ENCODE peak calls at places on chromosomes 13 and 19, in eight cellular contexts. I is mammary epithelial cell, F is upper lobe of right lung, N is tibial artery, C is lung, D is Panc1, U is adrenal gland, V is psoas muscle. S is an unnamed sample. For H3K4me1, the result is how much of the 10 kb centered on the place peaks cover.

GRCh38 chr19:47729468-47729798 is 15.9 kb upstream of the NOP53 start:
- DNase-seq in N (peak), C (peak), D (peak), F (peak), I (peak), V (peak), U (no peak), S (no peak)

GRCh38 chr13:98423417-98423816 is 153.5 kb downstream of the STK24 start:
- DNase-seq in C (no peak), F (no peak), V (no peak), U (no peak), N (no peak), D (no peak), I (no peak), S (no peak)

GRCh38 chr19:29687897-29688728 is 22.9 kb downstream of the PLEKHF1 start:
- DNase-seq in V (no peak), D (no peak), F (no peak), N (no peak), U (no peak), I (peak), C (no peak), S (no peak)

GRCh38 chr19:7194566-7194965 is 99.6 kb downstream of the INSR start:
- DNase-seq in D (no peak), I (no peak), F (no peak), C (no peak), N (no peak), V (no peak), U (no peak), S (no peak)

GRCh38 chr19:5049561-5049960 is 80.6 kb downstream of the KDM4B start:
- DNase-seq in U (peak), C (no peak), F (no peak), N (no peak), D (no peak), V (no peak), I (no peak), S (no peak)

GRCh38 chr13:97359181-97360057 is 74.5 kb upstream of the RAP2A start:
- DNase-seq in N (peak), F (no peak), V (no peak), D (no peak), C (peak), I (peak), U (peak), S (peak)

GRCh38 chr19:52138614-52139290 is 986 bp downstream of the ZNF616 start:
- DNase-seq in C (no peak), N (peak), F (no peak), I (no peak), V (no peak), D (no peak), U (no peak), S (no peak)

GRCh38 chr13:86856996-86857395 is 814.2 kb upstream of the SLITRK5 start:
- DNase-seq in F (no peak), D (no peak), U (no peak), I (no peak), V (no peak), C (no peak), N (no peak), S (no peak)

GRCh38 chr13:88932950-88933349 is 1261.8 kb downstream of the SLITRK5 start:
- DNase-seq in I (no peak), N (no peak), U (no peak), C (no peak), D (no peak), F (no peak), V (no peak), S (no peak)

GRCh38 chr13:67204731-67205130 is 25.4 kb downstream of the PCDH9 start:
- DNase-seq in D (no peak), U (no peak), N (no peak), I (no peak), V (no peak), C (no peak), F (no peak), S (no peak)

GRCh38 chr19:27974082-27974513 is 1238.9 kb downstream of the UQCRFS1 start:
- DNase-seq in U (peak), N (no peak), I (no peak), V (no peak), D (no peak), C (no peak), F (no peak), S (no peak)

GRCh38 chr13:74203576-74203975 is 69.4 kb upstream of the KLF12 start:
- DNase-seq in D (no peak), I (no peak), F (no peak), V (no peak), U (no peak), N (no peak), C (no peak), S (no peak)

GRCh38 chr19:18663940-18664530 is 19.4 kb upstream of the CRTC1 start:
- DNase-seq in C (no peak), D (no peak), F (no peak), I (no peak), N (no peak), V (no peak), U (no peak), S (no peak)

GRCh38 chr19:10817291-10818038 is 18.5 kb downstream of the TMED1 start:
- DNase-seq in D (no peak), F (no peak), C (no peak), I (no peak), U (peak), N (peak), V (peak), S (no peak)

GRCh38 chr19:48968179-48968661 is 3.1 kb downstream of the FTL start:
- DNase-seq in U (no peak), C (no peak), D (no peak), N (no peak), I (no peak), F (no peak), V (no peak), S (no peak)

GRCh38 chr13:30898721-30899188 is 7.3 kb upstream of the MEDAG start:
- DNase-seq in U (no peak), I (peak), F (no peak), C (no peak), D (no peak), N (peak), V (peak), S (no peak)

GRCh38 chr13:33080962-33081655 is 64.9 kb downstream of the KL start:
- DNase-seq in D (no peak), N (no peak), U (no peak), V (no peak), F (no peak), C (no peak), I (no peak), S (no peak)

GRCh38 chr13:92137519-92137918 is 739.1 kb downstream of the GPC5 start:
- DNase-seq in D (no peak), V (no peak), F (no peak), C (no peak), N (no peak), U (no peak), I (no peak), S (no peak)

GRCh38 chr19:3125900-3126524 is 9.8 kb upstream of the GNA15 start:
- DNase-seq in I (peak), U (peak), N (no peak), V (peak), C (peak), D (peak), F (peak), S (peak)

GRCh38 chr13:27489456-27489855 is 39.1 kb upstream of the MTIF3 start:
- DNase-seq in C (no peak), U (no peak), I (no peak), F (no peak), N (no peak), V (no peak), D (no peak), S (no peak)

GRCh38 chr19:28727133-28727834 is 485.7 kb downstream of the UQCRFS1 start:
- DNase-seq in N (no peak), V (no peak), U (no peak), C (no peak), I (no peak), F (peak), D (no peak), S (no peak)

GRCh38 chr13:21885714-21886224 is 214.9 kb downstream of the FGF9 start:
- DNase-seq in F (no peak), V (no peak), I (no peak), N (no peak), U (no peak), C (no peak), D (no peak), S (no peak)

GRCh38 chr19:3319643-3320353 is 46.6 kb upstream of the NFIC start:
- DNase-seq in N (no peak), V (no peak), U (no peak), F (no peak), I (peak), D (no peak), C (no peak), S (no peak)

GRCh38 chr13:40351537-40352384 is 314.7 kb downstream of the FOXO1 start:
- DNase-seq in U (no peak), I (no peak), V (no peak), D (no peak), C (no peak), N (no peak), F (no peak), S (no peak)

GRCh38 chr13:80307401-80307987 is 33.4 kb downstream of the SPRY2 start:
- DNase-seq in D (no peak), I (no peak), V (no peak), N (no peak), U (no peak), C (no peak), F (no peak), S (no peak)

GRCh38 chr19:20078696-20079095 is 896 bp downstream of the ZNF90 start:
- DNase-seq in C (peak), U (peak), D (no peak), V (peak), N (peak), I (peak), F (peak), S (no peak)

GRCh38 chr13:111281751-111282311 is 38.6 kb upstream of the TEX29 start:
- DNase-seq in V (no peak), C (no peak), F (no peak), I (no peak), N (no peak), D (no peak), U (peak), S (no peak)

GRCh38 chr13:110248449-110249143 is 58.4 kb downstream of the COL4A1 start:
- DNase-seq in D (no peak), C (peak), I (no peak), N (no peak), U (peak), V (no peak), F (no peak), S (no peak)

GRCh38 chr13:70088926-70089325 is 18.7 kb upstream of the ATXN8OS start:
- DNase-seq in C (no peak), U (no peak), V (no peak), N (no peak), F (no peak), I (no peak), D (no peak), S (no peak)

GRCh38 chr19:4909172-4909896 is at the start of gene UHRF1:
- DNase-seq in U (no peak), C (no peak), F (no peak), D (no peak), I (peak), N (no peak), V (no peak), S (no peak)

GRCh38 chr13:59906413-59907027 is 257.2 kb downstream of the DIAPH3 start:
- DNase-seq in V (no peak), F (no peak), N (no peak), C (no peak), I (no peak), D (no peak), U (no peak), S (no peak)

GRCh38 chr19:50513746-50514345 is at the start of gene ASPDH:
- DNase-seq in N (no peak), F (no peak), C (no peak), D (no peak), U (no peak), V (no peak), I (no peak), S (no peak)

GRCh38 chr19:50512999-50513745 is 541 bp downstream of the ASPDH start:
- DNase-seq in C (no peak), U (no peak), V (no peak), F (no peak), I (no peak), D (no peak), N (no peak), S (no peak)

GRCh38 chr19:50511069-50511822 is at the start of gene JOSD2:
- DNase-seq in I (peak), N (peak), V (peak), C (peak), U (peak), F (peak), D (peak), S (peak)

GRCh38 chr19:50510700-50511068 is 307 bp downstream of the JOSD2 start:
- DNase-seq in F (no peak), N (no peak), V (no peak), C (no peak), U (no peak), D (no peak), I (peak), S (no peak)

GRCh38 chr19:50512112-50512998 is 1.4 kb downstream of the ASPDH start:
- DNase-seq in F (no peak), U (no peak), N (no peak), I (no peak), V (no peak), C (no peak), D (no peak), S (no peak)
- H3K4me1 ChIP-seq in F (under half), U (under half), N (under half), I (under half), V (under half), C (under half), D (under half), S (under half)

DNA sequence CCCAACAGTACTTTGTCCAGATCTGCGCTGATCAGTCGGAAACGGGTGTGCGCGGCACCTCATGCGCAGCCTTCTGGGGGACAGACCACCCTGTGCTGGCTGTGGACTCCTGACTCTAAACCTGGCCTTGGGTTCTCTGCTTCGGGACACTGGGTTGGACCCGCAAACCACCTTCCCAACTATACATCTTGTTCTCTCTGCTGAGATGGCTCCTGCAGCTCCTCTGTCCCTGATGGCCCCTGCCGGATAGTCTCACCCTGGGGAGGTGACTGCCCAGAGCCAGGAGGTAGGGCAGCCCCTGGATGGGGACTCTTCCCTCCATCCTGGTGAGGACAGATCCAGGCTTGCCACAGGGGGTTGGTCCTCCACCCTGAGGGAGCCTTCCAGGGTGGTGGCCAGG is 23.3 kb downstream of the RFX1 start:
- DNase-seq in F (no peak), C (no peak), U (no peak), V (no peak), N (no peak), D (no peak), I (no peak), S (no peak)
- H3K4me1 ChIP-seq in F (under half), C (under half), U (under half), V (under half), N (under half), D (under half), I (under half), S (half or more)

GRCh38 chr19:55391702-55392615 is 6.2 kb downstream of the RPL28 start:
- DNase-seq in U (no peak), I (peak), D (no peak), N (no peak), C (no peak), V (no peak), F (no peak), S (no peak)
- H3K4me1 ChIP-seq in U (under half), I (under half), D (half or more), N (under half), C (under half), V (under half), F (under half), S (under half)

GRCh38 chr19:45448887-45449299 is 18.9 kb upstream of the FOSB start:
- DNase-seq in C (no peak), U (no peak), D (no peak), V (no peak), N (no peak), F (no peak), I (peak), S (no peak)

GRCh38 chr19:45448425-45448756 is 19.4 kb upstream of the FOSB start:
- DNase-seq in D (no peak), N (no peak), F (no peak), C (no peak), I (no peak), U (no peak), V (no peak), S (no peak)

GRCh38 chr19:45451181-45451849 is 16.5 kb upstream of the FOSB start:
- DNase-seq in U (peak), C (peak), N (peak), D (no peak), I (peak), F (no peak), V (peak), S (peak)

GRCh38 chr19:45450042-45450380 is 17.8 kb upstream of the FOSB start:
- DNase-seq in I (no peak), U (no peak), F (no peak), N (no peak), D (no peak), C (no peak), V (no peak), S (peak)

GRCh38 chr19:45451850-45452387 is 15.9 kb upstream of the FOSB start:
- DNase-seq in U (no peak), F (no peak), N (no peak), V (no peak), I (no peak), D (no peak), C (no peak), S (no peak)
- H3K4me1 ChIP-seq in U (under half), F (under half), N (under half), V (under half), I (half or more), D (under half), C (under half), S (under half)

DNA sequence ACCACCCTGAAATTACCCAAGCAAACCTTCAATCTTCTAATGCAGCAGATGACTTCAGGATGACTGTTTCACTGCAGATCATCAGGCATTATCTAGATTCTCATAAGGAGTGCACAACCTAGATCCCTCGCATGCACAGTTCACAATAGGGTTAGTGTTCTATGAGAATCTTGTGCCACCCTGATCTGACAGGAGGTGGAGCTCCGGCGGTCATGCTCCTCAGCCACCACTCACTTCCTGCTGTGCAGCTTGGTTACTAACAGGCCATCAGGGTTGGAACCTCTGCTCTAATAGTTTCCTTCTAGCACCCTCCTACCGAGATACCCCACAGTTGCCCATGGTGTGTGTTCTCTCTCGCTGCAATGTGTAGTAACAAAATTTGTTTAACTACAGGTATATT is 442.8 kb downstream of the FGF14 start:
- DNase-seq in I (no peak), U (no peak), N (no peak), V (no peak), C (no peak), F (no peak), D (no peak), S (no peak)
- H3K4me1 ChIP-seq in I (under half), U (under half), N (under half), V (under half), C (under half), F (under half), D (under half), S (under half)

DNA sequence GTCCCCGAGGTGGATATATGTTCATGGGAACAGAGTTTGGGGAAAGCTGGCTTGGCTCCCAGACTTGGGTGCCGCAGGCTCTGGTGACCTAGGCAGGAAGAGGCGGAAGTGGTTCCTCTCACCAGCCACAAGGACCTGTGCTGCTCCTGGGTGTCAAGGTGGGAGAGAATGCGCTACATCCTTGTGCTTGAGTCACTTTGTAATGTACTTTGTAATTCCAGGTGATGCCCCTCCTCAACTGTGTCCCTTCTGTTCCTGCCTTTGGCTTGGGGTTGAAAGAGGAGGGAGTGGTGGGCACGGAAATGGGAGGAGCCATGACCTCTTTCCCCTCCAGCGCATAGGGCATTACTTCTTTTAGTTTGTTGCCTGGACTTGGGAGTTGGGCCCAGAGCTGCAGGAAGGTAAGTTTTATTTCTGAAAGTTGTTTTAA is 10.9 kb downstream of the GARRE1 start:
- DNase-seq in V (no peak), C (no peak), N (no peak), I (peak), U (no peak), D (no peak), F (no peak), S (no peak)
- H3K4me1 ChIP-seq in V (under half), C (under half), N (half or more), I (under half), U (under half), D (under half), F (under half), S (under half)

DNA sequence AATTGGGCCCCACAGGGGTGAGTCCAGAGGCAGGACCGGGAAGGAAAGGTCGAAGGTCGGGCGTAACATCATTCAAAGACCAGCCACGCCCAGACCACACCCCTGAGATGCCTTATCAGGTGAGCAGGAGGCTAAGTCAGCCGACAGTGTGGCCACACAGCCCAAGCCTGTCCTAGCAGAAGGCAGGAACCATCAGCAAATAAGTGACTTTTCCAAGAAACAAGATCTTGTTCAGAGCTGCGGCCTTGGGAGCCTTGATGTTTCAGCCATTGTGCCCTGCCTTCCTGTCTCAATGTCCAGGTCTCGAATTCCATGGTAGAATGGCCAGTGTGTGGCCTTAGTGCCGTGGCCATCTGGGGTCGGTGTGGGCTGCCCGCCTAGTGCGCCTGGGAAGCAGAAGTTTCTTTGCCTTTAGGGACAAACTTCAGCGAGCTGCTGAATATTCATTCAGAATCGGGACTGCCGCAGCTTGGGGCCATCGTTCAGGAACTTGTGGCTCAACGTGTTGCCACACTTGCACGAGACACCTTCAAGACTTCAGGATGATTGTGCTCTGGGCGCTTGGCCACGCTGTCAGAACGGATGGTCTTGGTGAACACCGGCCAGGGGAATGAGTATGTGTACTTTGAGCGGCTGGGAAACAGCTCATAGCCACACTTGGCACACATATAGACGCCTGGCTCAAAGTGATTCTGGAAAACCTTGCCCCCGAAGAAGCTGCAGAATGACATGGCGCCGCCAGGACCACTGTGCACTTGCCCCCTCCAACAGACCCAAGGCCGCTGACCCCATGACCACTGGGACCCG is 6.1 kb upstream of the IFNL4 start:
- DNase-seq in C (no peak), V (no peak), F (no peak), D (no peak), I (no peak), N (no peak), U (no peak), S (no peak)
- H3K4me1 ChIP-seq in C (under half), V (under half), F (under half), D (under half), I (under half), N (under half), U (under half), S (under half)

GRCh38 chr13:37651371-37651770 is 52.8 kb upstream of the POSTN start:
- DNase-seq in N (no peak), V (no peak), F (no peak), U (no peak), C (no peak), I (no peak), D (no peak), S (no peak)
- H3K4me1 ChIP-seq in N (under half), V (under half), F (under half), U (under half), C (under half), I (under half), D (under half), S (under half)

S was measured in effector memory CD4-positive, alpha-beta T cell.